ENCODE peak calls at places on chromosome 18, in ten cellular contexts. S, L, H, Z, V, D, Q, M, X and F are unnamed samples.

GRCh38 chr18:22558945-22559385 is 141.2 kb upstream of the CTAGE1 start:
- DNase-seq in Z (no peak), L (no peak), Q (peak), M (no peak), V (peak), S (peak), X (peak), H (no peak), D (peak), F (peak)

GRCh38 chr18:10051877-10052631 is 138.2 kb downstream of the VAPA start:
- DNase-seq in S (peak), Z (no peak), M (peak), V (peak), D (peak), H (no peak), L (peak), Q (peak), X (no peak), F (no peak)

GRCh38 chr18:78595453-78595852 is 384.2 kb upstream of the SALL3 start:
- DNase-seq in X (no peak), L (no peak), M (no peak), V (no peak), Z (no peak), S (no peak), D (no peak), Q (no peak), H (no peak), F (no peak)

GRCh38 chr18:32598144-32598543 is 127.5 kb upstream of the GAREM1 start:
- DNase-seq in M (no peak), Q (no peak), H (no peak), Z (no peak), S (no peak), V (no peak), D (no peak), X (no peak), L (no peak), F (no peak)

GRCh38 chr18:56043691-56044090 is 455.7 kb upstream of the TCF4 start:
- DNase-seq in X (peak), S (no peak), V (no peak), Q (no peak), D (peak), H (no peak), L (no peak), M (no peak), Z (no peak), F (no peak)

GRCh38 chr18:45611943-45612342 is 3.3 kb upstream of the SLC14A2 start:
- DNase-seq in Z (no peak), V (peak), L (no peak), D (peak), M (no peak), Q (peak), H (no peak), S (no peak), X (no peak), F (no peak)

GRCh38 chr18:77872166-77872565 is 622.5 kb downstream of the GALR1 start:
- DNase-seq in Z (no peak), L (no peak), Q (no peak), S (no peak), M (no peak), H (no peak), V (no peak), X (no peak), D (no peak), F (no peak)

GRCh38 chr18:76338619-76339245 is 156.3 kb downstream of the ZNF516 start:
- DNase-seq in Z (no peak), Q (no peak), X (no peak), L (no peak), H (no peak), D (no peak), V (no peak), M (no peak), S (no peak), F (no peak)

GRCh38 chr18:8506251-8507049 is 102.8 kb upstream of the RAB12 start:
- DNase-seq in D (no peak), V (no peak), Q (no peak), S (no peak), Z (no peak), M (no peak), H (no peak), X (no peak), L (no peak), F (no peak)

GRCh38 chr18:46590103-46590502 is 66.9 kb downstream of the LOXHD1 start:
- DNase-seq in L (no peak), X (no peak), D (no peak), V (no peak), S (no peak), H (no peak), M (no peak), Z (no peak), Q (no peak), F (no peak)

GRCh38 chr18:79900610-79901570 is 50.6 kb downstream of the SLC66A2 start:
- DNase-seq in M (no peak), Q (no peak), X (no peak), D (peak), Z (no peak), S (no peak), V (no peak), L (no peak), H (no peak), F (no peak)

GRCh38 chr18:55199291-55199963 is 240.2 kb upstream of the CCDC68 start:
- DNase-seq in D (peak), S (no peak), Z (no peak), H (no peak), M (no peak), X (no peak), V (no peak), L (no peak), Q (no peak), F (no peak)

GRCh38 chr18:75070625-75071483 is 138.1 kb downstream of the PTGR3 start:
- DNase-seq in Q (peak), D (peak), H (peak), L (peak), Z (peak), V (peak), X (peak), S (peak), M (peak), F (no peak)

GRCh38 chr18:9643549-9643948 is 29.2 kb upstream of the PPP4R1 start:
- DNase-seq in L (peak), M (peak), Q (peak), H (peak), Z (no peak), X (peak), V (peak), S (peak), D (no peak), F (peak)

GRCh38 chr18:41938445-41938844 is 16.6 kb upstream of the PIK3C3 start:
- DNase-seq in D (no peak), X (no peak), S (peak), V (no peak), L (peak), H (no peak), Q (no peak), M (peak), Z (no peak), F (no peak)

GRCh38 chr18:75115514-75115913 is 93.4 kb downstream of the PTGR3 start:
- DNase-seq in M (no peak), L (no peak), Z (no peak), H (no peak), X (no peak), V (no peak), S (no peak), D (no peak), Q (no peak), F (no peak)

GRCh38 chr18:580154-580553 is at the start of gene CETN1:
- DNase-seq in Q (no peak), L (no peak), H (no peak), D (peak), M (no peak), X (no peak), Z (no peak), S (no peak), V (no peak), F (no peak)

GRCh38 chr18:66560092-66560491 is 43.8 kb downstream of the CDH19 start:
- DNase-seq in M (peak), Z (peak), X (peak), V (peak), H (peak), S (peak), D (peak), L (no peak), Q (peak), F (no peak)

GRCh38 chr18:42242758-42243157 is 287.7 kb downstream of the PIK3C3 start:
- DNase-seq in Q (no peak), S (no peak), L (no peak), M (no peak), D (no peak), X (no peak), V (no peak), Z (no peak), H (no peak), F (no peak)

GRCh38 chr18:73842795-73843394 is 304.7 kb downstream of the FBXO15 start:
- DNase-seq in H (peak), D (peak), Q (peak), V (peak), M (peak), X (peak), Z (peak), L (peak), S (peak), F (peak)

GRCh38 chr18:10232062-10232461 is 222.4 kb upstream of the APCDD1 start:
- DNase-seq in Z (no peak), H (no peak), Q (no peak), D (no peak), V (no peak), L (no peak), X (no peak), M (peak), S (no peak), F (no peak)

GRCh38 chr18:12946549-12947354 is 1.1 kb upstream of the SEH1L start:
- DNase-seq in S (peak), L (peak), Z (peak), H (peak), Q (peak), M (peak), X (peak), V (no peak), D (peak), F (peak)

GRCh38 chr18:31203086-31203793 is 40.6 kb upstream of the DSC1 start:
- DNase-seq in L (no peak), D (no peak), Q (no peak), Z (no peak), V (peak), S (peak), X (no peak), H (peak), M (no peak), F (no peak)

GRCh38 chr18:618618-619017 is 21.8 kb downstream of the CLUL1 start:
- DNase-seq in D (no peak), S (no peak), L (no peak), V (no peak), Z (no peak), H (no peak), Q (no peak), X (no peak), M (no peak), F (no peak)

DNA sequence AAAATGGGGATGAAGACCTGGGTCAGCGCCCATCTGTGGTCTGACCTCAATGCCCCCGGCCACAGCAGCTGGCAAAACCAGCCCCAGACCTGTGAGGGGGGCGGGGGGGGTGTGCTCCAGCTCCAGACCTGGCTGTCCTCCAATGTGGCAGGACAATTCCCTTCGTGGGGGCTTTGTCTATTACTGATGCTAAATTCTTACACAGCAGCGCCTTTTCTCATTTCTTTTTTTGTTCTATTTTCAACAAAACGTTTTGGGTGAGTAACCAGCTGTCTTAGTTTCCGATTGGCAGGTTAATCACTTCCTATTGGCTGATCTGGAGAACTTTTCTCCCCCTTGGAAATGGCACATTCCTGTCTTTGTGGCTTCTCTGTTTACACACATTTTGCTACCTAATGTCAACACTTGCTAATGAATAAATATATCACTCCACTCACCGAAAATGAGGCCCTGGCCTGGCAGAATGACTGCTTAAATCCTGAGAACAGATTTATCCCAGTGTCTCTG is 4.4 kb downstream of the SMAD7 start:
- DNase-seq in Z (no peak), S (peak), V (no peak), X (no peak), Q (no peak), H (no peak), D (no peak), M (peak), L (no peak), F (peak)
- H3K4me3 ChIP-seq in Z (peak), S (peak), V (peak), X (peak), Q (peak), H (no peak), D (no peak), M (peak), L (peak), F (peak)

GRCh38 chr18:50203801-50204604 is 9.1 kb upstream of the MYO5B start:
- DNase-seq in V (peak), M (peak), L (no peak), S (peak), D (peak), X (peak), H (no peak), Z (peak), Q (peak), F (peak)
- H3K4me3 ChIP-seq in V (no peak), M (no peak), L (no peak), S (no peak), D (no peak), X (no peak), H (no peak), Z (no peak), Q (no peak), F (peak)

GRCh38 chr18:3059272-3059671 is 46.3 kb upstream of the LPIN2 start:
- DNase-seq in X (no peak), Q (no peak), D (no peak), S (no peak), M (no peak), Z (peak), L (no peak), V (peak), H (no peak), F (no peak)
- H3K4me3 ChIP-seq in X (no peak), Q (no peak), D (no peak), S (no peak), M (no peak), Z (no peak), L (no peak), V (no peak), H (no peak), F (no peak)

DNA sequence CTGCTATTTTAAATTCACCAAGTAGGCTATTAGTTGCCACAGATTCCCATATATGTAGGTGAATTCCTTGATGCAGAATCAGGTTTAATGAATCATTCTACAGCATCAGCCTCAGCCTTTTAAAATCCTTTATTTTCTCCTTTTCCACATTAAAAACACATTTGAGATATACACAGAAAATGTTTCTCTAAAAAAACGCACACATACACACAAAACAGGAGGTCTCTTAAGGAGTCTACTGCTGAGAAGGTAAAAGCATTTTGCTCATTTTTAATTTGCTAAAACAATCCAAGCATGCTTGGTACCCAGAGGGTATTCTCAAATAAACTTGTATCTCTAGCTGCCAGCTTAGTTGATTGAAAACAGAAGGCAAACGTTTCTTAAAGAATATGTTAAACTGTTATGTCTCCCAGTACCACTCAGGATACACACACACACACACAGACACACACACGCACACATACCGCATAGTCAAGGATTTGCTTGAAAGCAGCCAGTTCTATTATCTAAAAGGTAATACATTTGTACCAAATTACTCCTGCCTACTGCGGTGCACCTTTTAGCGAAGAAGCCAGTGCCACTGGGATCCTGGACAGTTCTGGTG is 106.8 kb upstream of the KCTD1 start:
- DNase-seq in Z (no peak), S (peak), V (no peak), Q (peak), L (no peak), D (no peak), M (no peak), X (no peak), H (no peak), F (no peak)
- H3K4me3 ChIP-seq in Z (no peak), S (no peak), V (no peak), Q (no peak), L (peak), D (peak), M (peak), X (peak), H (no peak), F (peak)

DNA sequence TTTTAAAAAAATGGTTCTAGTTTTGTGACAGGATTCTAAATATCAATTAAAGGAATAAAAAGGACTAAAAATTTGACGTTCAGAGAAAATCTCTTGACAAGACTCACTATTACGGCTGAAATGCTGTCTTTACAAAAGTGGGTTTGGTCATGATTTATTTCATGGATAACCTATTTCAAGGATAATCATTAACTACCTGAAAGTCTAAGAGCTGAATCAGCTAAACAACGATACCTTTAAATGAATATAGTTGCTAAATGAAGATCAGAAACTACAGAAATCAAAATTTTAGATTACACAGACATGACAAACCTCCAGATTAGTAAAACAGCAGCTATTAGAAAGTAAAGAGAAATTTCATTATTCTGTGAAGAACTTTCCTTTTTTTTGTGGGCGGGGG is 35.7 kb downstream of the RTTN start:
- DNase-seq in S (no peak), V (peak), X (no peak), Q (no peak), Z (no peak), M (no peak), L (no peak), D (no peak), H (no peak), F (no peak)
- H3K4me3 ChIP-seq in S (no peak), V (peak), X (no peak), Q (no peak), Z (no peak), M (no peak), L (no peak), D (no peak), H (no peak), F (no peak)

DNA sequence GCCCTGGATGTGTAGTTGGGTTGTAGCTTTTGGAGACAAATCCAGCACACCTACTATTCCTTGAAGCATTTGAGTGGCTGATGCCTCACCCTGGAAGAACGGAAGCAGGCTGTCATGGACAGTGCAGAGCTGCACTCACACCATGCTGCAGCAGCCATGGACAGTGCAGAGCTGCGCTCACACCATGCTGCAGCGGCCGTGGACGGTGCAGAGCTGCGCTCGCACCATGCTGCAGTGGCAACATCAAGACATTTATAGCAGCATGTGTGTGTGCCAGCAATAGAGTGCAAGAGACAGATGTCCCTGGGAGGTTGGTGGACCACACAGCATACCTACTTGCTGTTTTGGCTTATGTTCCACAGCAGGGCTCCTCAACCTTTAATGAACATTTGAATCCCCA is 30.6 kb downstream of the GNAL start:
- DNase-seq in H (no peak), D (no peak), M (no peak), S (no peak), X (no peak), Z (no peak), Q (no peak), V (no peak), L (no peak), F (no peak)
- H3K4me3 ChIP-seq in H (no peak), D (no peak), M (no peak), S (no peak), X (no peak), Z (no peak), Q (no peak), V (no peak), L (no peak), F (no peak)

DNA sequence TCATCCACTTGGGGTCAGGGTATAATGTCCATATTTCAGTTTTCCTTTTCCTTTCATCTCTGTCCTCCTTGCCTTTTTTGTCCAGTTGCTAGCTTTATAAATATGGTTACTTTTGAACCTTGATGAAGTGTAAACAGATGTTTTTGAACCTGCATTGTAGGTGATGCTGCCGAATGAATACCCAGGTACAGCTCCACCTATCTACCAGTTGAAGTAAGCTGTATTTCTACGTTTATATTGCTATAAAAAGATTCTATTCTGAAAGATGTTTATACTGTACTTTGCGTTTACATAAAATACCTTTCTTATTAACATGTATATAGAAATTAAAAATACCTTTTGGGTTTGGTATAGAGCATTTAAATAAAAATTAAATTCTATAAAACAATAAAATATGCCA is 2.2 kb downstream of the IMPACT start:
- DNase-seq in Z (no peak), X (no peak), V (no peak), H (no peak), D (no peak), S (no peak), M (no peak), Q (no peak), L (no peak), F (peak)
- H3K4me3 ChIP-seq in Z (no peak), X (no peak), V (no peak), H (peak), D (no peak), S (no peak), M (no peak), Q (no peak), L (no peak), F (no peak)

GRCh38 chr18:27780061-27780740 is 396.7 kb downstream of the CDH2 start:
- DNase-seq in L (no peak), V (no peak), Z (no peak), Q (no peak), D (no peak), M (no peak), S (peak), X (no peak), H (no peak), F (no peak)
- H3K4me3 ChIP-seq in L (no peak), V (no peak), Z (no peak), Q (no peak), D (no peak), M (no peak), S (no peak), X (no peak), H (no peak), F (no peak)